ENCODE peak calls at places on chromosomes 7 and 10, in nine cellular contexts. One of them, this sample, is unnamed.

GRCh38 chr7:117834983-117835664 is 38.1 kb downstream of the CTTNBP2 start:
- DNase-seq in stromal cell of bone marrow: no peak
- DNase-seq in WTC11: peak
- DNase-seq in right lobe of liver: no peak
- DNase-seq in anterior cingulate cortex: no peak
- DNase-seq in activated CD8-positive, alpha-beta memory T cell treated with anti-CD3 and anti-CD28 coated beads for 24 hours: no peak
- DNase-seq in SW 1271: no peak
- DNase-seq in OCI-LY7: no peak
- DNase-seq in transverse colon: no peak
- DNase-seq in this sample: no peak

GRCh38 chr7:151993977-151994676 is 31.3 kb upstream of the GALNT11 start:
- DNase-seq in stromal cell of bone marrow: no peak
- DNase-seq in WTC11: peak
- DNase-seq in right lobe of liver: no peak
- DNase-seq in anterior cingulate cortex: peak
- DNase-seq in activated CD8-positive, alpha-beta memory T cell treated with anti-CD3 and anti-CD28 coated beads for 24 hours: no peak
- DNase-seq in SW 1271: no peak
- DNase-seq in OCI-LY7: no peak
- DNase-seq in transverse colon: no peak
- DNase-seq in this sample: no peak

GRCh38 chr10:129063877-129064276 is 403.2 kb upstream of the MGMT start:
- DNase-seq in stromal cell of bone marrow: no peak
- DNase-seq in WTC11: no peak
- DNase-seq in right lobe of liver: no peak
- DNase-seq in anterior cingulate cortex: no peak
- DNase-seq in activated CD8-positive, alpha-beta memory T cell treated with anti-CD3 and anti-CD28 coated beads for 24 hours: no peak
- DNase-seq in SW 1271: no peak
- DNase-seq in OCI-LY7: no peak
- DNase-seq in transverse colon: no peak
- DNase-seq in this sample: no peak

GRCh38 chr10:84665883-84666463 is 337.6 kb downstream of the CCSER2 start:
- DNase-seq in stromal cell of bone marrow: no peak
- DNase-seq in WTC11: peak
- DNase-seq in right lobe of liver: no peak
- DNase-seq in anterior cingulate cortex: no peak
- DNase-seq in activated CD8-positive, alpha-beta memory T cell treated with anti-CD3 and anti-CD28 coated beads for 24 hours: no peak
- DNase-seq in SW 1271: no peak
- DNase-seq in OCI-LY7: peak
- DNase-seq in transverse colon: peak
- DNase-seq in this sample: no peak

GRCh38 chr10:28533571-28534304 is 820 bp downstream of the WAC start:
- DNase-seq in stromal cell of bone marrow: peak
- DNase-seq in WTC11: peak
- DNase-seq in right lobe of liver: peak
- DNase-seq in anterior cingulate cortex: no peak
- DNase-seq in activated CD8-positive, alpha-beta memory T cell treated with anti-CD3 and anti-CD28 coated beads for 24 hours: peak
- DNase-seq in SW 1271: peak
- DNase-seq in OCI-LY7: peak
- DNase-seq in transverse colon: peak
- DNase-seq in this sample: peak

GRCh38 chr10:63256047-63256773 is 123.1 kb downstream of the NRBF2 start:
- DNase-seq in stromal cell of bone marrow: peak
- DNase-seq in WTC11: no peak
- DNase-seq in right lobe of liver: no peak
- DNase-seq in anterior cingulate cortex: no peak
- DNase-seq in activated CD8-positive, alpha-beta memory T cell treated with anti-CD3 and anti-CD28 coated beads for 24 hours: no peak
- DNase-seq in SW 1271: no peak
- DNase-seq in OCI-LY7: peak
- DNase-seq in transverse colon: no peak
- DNase-seq in this sample: no peak

GRCh38 chr10:13684252-13684791 is 97.6 kb downstream of the PRPF18 start:
- DNase-seq in stromal cell of bone marrow: peak
- DNase-seq in WTC11: no peak
- DNase-seq in right lobe of liver: peak
- DNase-seq in anterior cingulate cortex: peak
- DNase-seq in activated CD8-positive, alpha-beta memory T cell treated with anti-CD3 and anti-CD28 coated beads for 24 hours: no peak
- DNase-seq in SW 1271: no peak
- DNase-seq in OCI-LY7: no peak
- DNase-seq in transverse colon: peak
- DNase-seq in this sample: no peak

GRCh38 chr10:103818110-103818509 is 37.3 kb downstream of the SH3PXD2A start:
- DNase-seq in stromal cell of bone marrow: no peak
- DNase-seq in WTC11: no peak
- DNase-seq in right lobe of liver: no peak
- DNase-seq in anterior cingulate cortex: no peak
- DNase-seq in activated CD8-positive, alpha-beta memory T cell treated with anti-CD3 and anti-CD28 coated beads for 24 hours: no peak
- DNase-seq in SW 1271: no peak
- DNase-seq in OCI-LY7: no peak
- DNase-seq in transverse colon: no peak
- DNase-seq in this sample: no peak

GRCh38 chr7:140196361-140197217 is 19.8 kb upstream of the KDM7A start:
- DNase-seq in stromal cell of bone marrow: peak
- DNase-seq in WTC11: no peak
- DNase-seq in right lobe of liver: no peak
- DNase-seq in anterior cingulate cortex: no peak
- DNase-seq in activated CD8-positive, alpha-beta memory T cell treated with anti-CD3 and anti-CD28 coated beads for 24 hours: no peak
- DNase-seq in SW 1271: no peak
- DNase-seq in OCI-LY7: no peak
- DNase-seq in transverse colon: no peak
- DNase-seq in this sample: no peak

GRCh38 chr10:28327494-28327886 is 24.6 kb upstream of the MPP7 start:
- DNase-seq in stromal cell of bone marrow: no peak
- DNase-seq in WTC11: no peak
- DNase-seq in right lobe of liver: no peak
- DNase-seq in anterior cingulate cortex: no peak
- DNase-seq in activated CD8-positive, alpha-beta memory T cell treated with anti-CD3 and anti-CD28 coated beads for 24 hours: no peak
- DNase-seq in SW 1271: no peak
- DNase-seq in OCI-LY7: no peak
- DNase-seq in transverse colon: no peak
- DNase-seq in this sample: no peak

GRCh38 chr10:60490013-60490412 is 100.3 kb upstream of the ANK3 start:
- DNase-seq in stromal cell of bone marrow: no peak
- DNase-seq in WTC11: no peak
- DNase-seq in right lobe of liver: no peak
- DNase-seq in anterior cingulate cortex: no peak
- DNase-seq in activated CD8-positive, alpha-beta memory T cell treated with anti-CD3 and anti-CD28 coated beads for 24 hours: no peak
- DNase-seq in SW 1271: no peak
- DNase-seq in OCI-LY7: no peak
- DNase-seq in transverse colon: no peak
- DNase-seq in this sample: no peak

GRCh38 chr7:150838965-150839650 is 13.2 kb upstream of the AOC1 start:
- DNase-seq in stromal cell of bone marrow: no peak
- DNase-seq in WTC11: no peak
- DNase-seq in right lobe of liver: no peak
- DNase-seq in anterior cingulate cortex: no peak
- DNase-seq in activated CD8-positive, alpha-beta memory T cell treated with anti-CD3 and anti-CD28 coated beads for 24 hours: peak
- DNase-seq in SW 1271: no peak
- DNase-seq in OCI-LY7: no peak
- DNase-seq in transverse colon: no peak
- DNase-seq in this sample: peak

GRCh38 chr10:64041989-64042490 is 520.8 kb downstream of the REEP3 start:
- DNase-seq in stromal cell of bone marrow: no peak
- DNase-seq in WTC11: no peak
- DNase-seq in right lobe of liver: no peak
- DNase-seq in anterior cingulate cortex: no peak
- DNase-seq in activated CD8-positive, alpha-beta memory T cell treated with anti-CD3 and anti-CD28 coated beads for 24 hours: no peak
- DNase-seq in SW 1271: no peak
- DNase-seq in OCI-LY7: no peak
- DNase-seq in transverse colon: no peak
- DNase-seq in this sample: no peak